ENCODE peak calls at places on chromosomes 4 and X, in eight cellular contexts. Y is mucosa of descending colon; A is A549; J is aorta; X is CD8-positive, alpha-beta memory T cell; T is skeletal muscle cell; I is OCI-LY7; B is mesendoderm. D is an unnamed sample.

GRCh38 chrX:44152867-44153266 is 179.7 kb upstream of the NDP start:
- DNase-seq in A (peak), J (no peak), B (no peak), T (no peak), I (no peak), Y (no peak), X (no peak), D (peak)

GRCh38 chr4:65580551-65580950 is 89.7 kb downstream of the EPHA5 start:
- DNase-seq in B (peak), T (no peak), A (peak), I (no peak), J (no peak), Y (no peak), X (no peak), D (no peak)

GRCh38 chrX:47540754-47541538 is 20.1 kb upstream of the ARAF start:
- DNase-seq in Y (peak), A (peak), T (peak), B (peak), I (no peak), X (no peak), J (peak), D (peak)

GRCh38 chr4:120156115-120156718 is 89.6 kb upstream of the MAD2L1 start:
- DNase-seq in J (no peak), Y (no peak), I (peak), B (peak), T (peak), A (peak), X (no peak), D (peak)

GRCh38 chrX:153817291-153817690 is 13.1 kb downstream of the PDZD4 start:
- DNase-seq in I (no peak), A (no peak), X (no peak), J (peak), T (no peak), Y (no peak), B (no peak), D (no peak)

GRCh38 chr4:37666625-37667071 is 19.5 kb downstream of the RELL1 start:
- DNase-seq in X (no peak), B (peak), T (peak), Y (no peak), I (no peak), A (peak), J (peak), D (peak)

GRCh38 chr4:4269326-4269725 is 20.6 kb downstream of the LYAR start:
- DNase-seq in I (no peak), Y (no peak), J (no peak), A (no peak), B (no peak), T (no peak), X (peak), D (no peak)

GRCh38 chr4:40848251-40848650 is 98.5 kb downstream of the NSUN7 start:
- DNase-seq in I (no peak), Y (no peak), B (peak), A (no peak), T (no peak), X (no peak), J (no peak), D (no peak)

GRCh38 chr4:23923840-23924239 is 34.0 kb upstream of the PPARGC1A start:
- DNase-seq in J (no peak), I (no peak), Y (no peak), A (no peak), T (no peak), X (no peak), B (peak), D (no peak)

GRCh38 chr4:113404846-113405245 is 355.4 kb downstream of the ANK2 start:
- DNase-seq in X (no peak), T (no peak), Y (no peak), A (no peak), J (no peak), I (no peak), B (no peak), D (no peak)

GRCh38 chrX:40101430-40101802 is 3.7 kb upstream of the BCOR start:
- DNase-seq in J (no peak), X (no peak), I (no peak), B (no peak), T (no peak), A (no peak), Y (no peak), D (no peak)

GRCh38 chr4:119016636-119017035 is 119.0 kb upstream of the MYOZ2 start:
- DNase-seq in J (no peak), A (no peak), I (no peak), X (no peak), Y (no peak), B (no peak), T (no peak), D (peak)

GRCh38 chr4:40526741-40527140 is 102.9 kb downstream of the RBM47 start:
- DNase-seq in X (no peak), Y (no peak), B (no peak), I (no peak), J (no peak), A (no peak), T (no peak), D (no peak)

GRCh38 chr4:175277816-175278215 is 359.7 kb downstream of the ADAM29 start:
- DNase-seq in Y (no peak), X (no peak), T (no peak), A (no peak), I (no peak), J (no peak), B (no peak), D (no peak)

GRCh38 chr4:104616401-104616820 is 121.7 kb upstream of the CXXC4 start:
- DNase-seq in B (no peak), J (no peak), T (no peak), A (no peak), I (no peak), X (no peak), Y (no peak), D (no peak)

GRCh38 chr4:23279377-23279988 is 586.7 kb downstream of the GBA3 start:
- DNase-seq in T (no peak), Y (no peak), A (no peak), B (no peak), I (no peak), X (no peak), J (no peak), D (no peak)

GRCh38 chrX:103666202-103667107 is 20.0 kb downstream of the MORF4L2 start:
- DNase-seq in X (no peak), A (no peak), Y (no peak), B (no peak), J (no peak), T (no peak), I (no peak), D (no peak)

GRCh38 chrX:69216911-69217310 is 51.7 kb upstream of the PJA1 start:
- DNase-seq in T (no peak), J (no peak), B (no peak), I (no peak), A (no peak), Y (no peak), X (no peak), D (no peak)

GRCh38 chr4:1792832-1793495 is at the start of gene FGFR3:
- DNase-seq in T (no peak), A (no peak), I (no peak), Y (peak), B (peak), J (no peak), X (peak), D (no peak)

GRCh38 chrX:125846251-125846650 is 319.8 kb downstream of the DCAF12L2 start:
- DNase-seq in X (no peak), Y (no peak), T (no peak), I (no peak), B (no peak), A (no peak), J (no peak), D (no peak)

GRCh38 chr4:1377606-1378261 is 28.5 kb downstream of the NKX1-1 start:
- DNase-seq in J (peak), T (no peak), X (no peak), A (no peak), B (no peak), I (no peak), Y (peak), D (no peak)

GRCh38 chr4:113179996-113180395 is 130.5 kb downstream of the ANK2 start:
- DNase-seq in Y (no peak), I (no peak), T (peak), A (no peak), X (no peak), J (no peak), B (no peak), D (no peak)

GRCh38 chr4:59091376-59092142 is 1981.4 kb upstream of the IGFBP7 start:
- DNase-seq in Y (no peak), A (no peak), B (peak), J (no peak), X (no peak), T (no peak), I (no peak), D (no peak)

GRCh38 chr4:182925298-182925738 is 8.1 kb upstream of the DCTD start:
- DNase-seq in Y (peak), J (peak), I (peak), B (peak), T (no peak), X (peak), A (peak), D (no peak)

GRCh38 chr4:107213880-107214279 is 177.8 kb upstream of the DKK2 start:
- DNase-seq in B (no peak), J (no peak), I (no peak), T (no peak), X (no peak), Y (no peak), A (no peak), D (no peak)

GRCh38 chr4:79652232-79652631 is 244.2 kb upstream of the GK2 start:
- DNase-seq in A (no peak), X (no peak), B (no peak), J (no peak), T (no peak), Y (no peak), I (no peak), D (peak)

GRCh38 chrX:2497961-2498780 is 2.6 kb downstream of the DHRSX start:
- DNase-seq in Y (peak), B (no peak), X (no peak), I (no peak), T (no peak), J (no peak), A (peak), D (no peak)
- H3K4me3 ChIP-seq in Y (no peak), B (no peak), X (no peak), I (peak), T (peak), J (peak), A (peak), D (no peak)

GRCh38 chr4:42359686-42360085 is 37.6 kb upstream of the SHISA3 start:
- DNase-seq in Y (no peak), X (no peak), T (no peak), I (no peak), A (no peak), J (no peak), B (no peak), D (no peak)
- H3K4me3 ChIP-seq in Y (no peak), X (no peak), T (no peak), I (no peak), A (no peak), J (no peak), B (no peak), D (no peak)

GRCh38 chr4:140569307-140569638 is 512 bp upstream of the UCP1 start:
- DNase-seq in X (no peak), B (no peak), A (no peak), Y (no peak), J (no peak), T (no peak), I (no peak), D (no peak)
- H3K4me3 ChIP-seq in X (no peak), B (no peak), A (peak), Y (no peak), J (no peak), T (peak), I (no peak), D (no peak)

DNA sequence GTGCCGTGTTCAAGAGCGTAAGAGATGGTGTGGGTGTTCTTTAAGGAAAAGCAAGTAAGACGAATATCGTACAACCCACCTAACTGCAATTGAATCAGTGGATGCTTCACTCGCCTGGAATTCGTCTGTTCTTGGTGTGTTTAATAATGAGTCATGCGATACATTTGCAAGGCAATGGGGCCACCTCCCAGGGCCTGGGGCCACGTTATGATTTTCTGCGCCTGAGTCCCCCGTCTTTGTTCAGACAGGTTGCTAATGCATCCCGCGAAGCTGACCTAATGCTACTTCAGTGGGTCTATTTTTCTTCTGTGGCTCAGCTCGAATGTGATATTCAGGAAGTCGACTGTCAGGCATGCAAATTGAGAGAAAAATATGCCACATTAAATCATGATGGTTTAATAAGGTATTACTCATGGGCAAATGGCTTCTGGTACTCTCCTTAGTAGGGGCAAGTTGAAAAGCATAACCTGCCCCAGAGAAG is 14.3 kb upstream of the MID1 start:
- DNase-seq in A (peak), X (no peak), B (peak), I (no peak), Y (no peak), J (no peak), T (peak), D (no peak)
- H3K4me3 ChIP-seq in A (peak), X (no peak), B (no peak), I (no peak), Y (no peak), J (no peak), T (no peak), D (no peak)

DNA sequence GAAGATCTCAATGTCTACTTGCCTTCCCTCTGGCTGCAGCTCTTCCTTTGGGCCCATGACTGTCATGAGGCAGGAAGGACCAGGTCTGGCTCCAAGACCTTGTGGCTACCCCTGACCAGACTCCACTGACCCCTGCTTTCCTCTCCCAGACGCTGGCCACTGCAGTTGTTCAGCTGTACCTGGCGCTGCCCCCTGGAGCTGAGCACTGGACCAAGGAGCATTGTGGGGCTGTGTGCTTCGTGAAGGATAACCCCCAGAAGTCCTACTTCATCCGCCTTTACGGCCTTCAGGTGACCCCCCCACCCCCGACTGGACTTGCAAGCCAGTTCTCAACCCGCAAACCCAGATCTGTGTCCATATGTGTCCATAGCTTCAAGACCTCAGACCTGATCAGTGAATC is 535 bp downstream of the WAS start:
- DNase-seq in T (no peak), B (no peak), J (no peak), A (no peak), X (no peak), I (no peak), Y (no peak), D (no peak)
- H3K4me3 ChIP-seq in T (no peak), B (no peak), J (no peak), A (no peak), X (peak), I (peak), Y (no peak), D (no peak)

DNA sequence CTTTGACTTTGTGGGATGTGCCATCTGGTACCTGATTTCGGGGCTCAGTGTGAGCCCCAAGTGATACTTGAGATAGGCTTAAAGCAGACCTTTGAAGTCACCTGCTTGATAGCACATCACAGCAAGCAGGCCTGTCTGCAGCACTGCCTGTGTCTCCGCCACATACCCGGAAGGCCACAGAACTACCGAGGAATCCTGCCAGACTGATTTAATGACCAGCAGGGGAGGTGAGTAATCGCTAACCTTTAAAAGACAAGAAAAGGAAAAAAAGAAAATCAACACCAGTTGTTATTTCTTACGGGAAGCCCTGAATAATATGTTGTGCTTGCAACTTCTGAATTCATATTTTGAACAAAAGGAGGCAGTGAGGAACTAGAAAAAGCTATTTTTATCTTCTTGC is 6.8 kb downstream of the PTCHD1 start:
- DNase-seq in B (peak), A (no peak), X (no peak), I (no peak), Y (no peak), J (no peak), T (no peak), D (no peak)
- H3K4me3 ChIP-seq in B (no peak), A (no peak), X (no peak), I (no peak), Y (no peak), J (no peak), T (no peak), D (no peak)

GRCh38 chr4:29553842-29554241 is 1166.3 kb upstream of the PCDH7 start:
- DNase-seq in Y (no peak), X (no peak), I (no peak), B (no peak), J (no peak), A (no peak), T (peak), D (no peak)

GRCh38 chr4:29559281-29559680 is 1160.9 kb upstream of the PCDH7 start:
- DNase-seq in I (no peak), T (no peak), Y (no peak), J (no peak), A (no peak), B (no peak), X (no peak), D (no peak)

GRCh38 chr4:29560452-29560851 is 1159.7 kb upstream of the PCDH7 start:
- DNase-seq in I (no peak), Y (no peak), X (no peak), T (peak), A (no peak), J (no peak), B (no peak), D (no peak)

DNA sequence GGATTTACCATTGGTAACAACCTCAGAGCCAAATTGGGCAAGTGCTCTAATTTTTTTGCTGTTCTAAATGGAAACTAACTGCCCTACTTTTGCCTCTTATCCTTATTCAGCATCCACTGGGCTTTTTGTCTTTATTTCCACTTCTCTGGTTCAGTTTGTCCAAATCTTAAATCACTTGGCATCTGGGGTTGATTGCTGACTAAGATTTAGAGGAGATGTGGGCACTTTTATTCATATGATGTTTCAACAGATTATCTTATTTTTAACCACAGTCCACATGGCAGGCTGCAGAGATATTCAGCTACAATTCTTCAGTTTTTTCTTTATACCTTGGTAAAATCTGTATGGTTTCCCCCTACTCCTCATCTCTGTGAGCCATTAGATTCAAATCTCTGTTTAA is 1161.4 kb upstream of the PCDH7 start:
- DNase-seq in J (no peak), Y (no peak), A (no peak), X (no peak), T (no peak), I (no peak), B (no peak), D (peak)
- H3K4me3 ChIP-seq in J (no peak), Y (no peak), A (no peak), X (no peak), T (no peak), I (no peak), B (no peak), D (no peak)

GRCh38 chr4:53173576-53173975 is 192.3 kb downstream of the SCFD2 start:
- DNase-seq in X (no peak), T (no peak), Y (no peak), A (no peak), I (no peak), B (no peak), J (no peak), D (no peak)

GRCh38 chr4:53171797-53172196 is 194.1 kb downstream of the SCFD2 start:
- DNase-seq in A (no peak), X (no peak), Y (no peak), T (no peak), B (no peak), J (no peak), I (no peak), D (no peak)

GRCh38 chr4:53169695-53170617 is 195.9 kb downstream of the SCFD2 start:
- DNase-seq in Y (no peak), B (no peak), T (no peak), I (no peak), A (no peak), J (no peak), X (no peak), D (no peak)

GRCh38 chr4:53175640-53176039 is 190.2 kb downstream of the SCFD2 start:
- DNase-seq in B (no peak), J (no peak), A (no peak), T (no peak), Y (no peak), I (no peak), X (no peak), D (no peak)

DNA sequence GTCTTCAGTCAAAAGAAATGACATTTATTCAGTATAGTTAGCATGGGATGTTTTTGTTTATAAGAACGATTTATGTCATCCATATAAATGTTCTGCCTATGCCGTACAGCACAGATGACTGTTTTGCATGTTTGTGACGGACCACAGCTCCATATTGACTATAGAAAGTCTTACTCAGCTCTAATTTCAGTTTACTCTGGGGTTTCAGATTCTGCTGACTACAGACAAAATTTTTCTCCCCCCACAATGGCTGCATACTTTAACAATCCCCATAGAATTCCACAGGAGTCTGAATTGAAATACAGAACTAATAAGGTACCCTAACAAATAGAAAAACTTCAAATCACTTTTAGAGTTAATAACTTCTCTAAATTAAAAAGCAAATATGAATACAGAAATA is 191.0 kb downstream of the SCFD2 start:
- DNase-seq in X (no peak), Y (no peak), J (no peak), T (no peak), B (no peak), A (no peak), I (no peak), D (no peak)
- H3K4me3 ChIP-seq in X (no peak), Y (no peak), J (no peak), T (no peak), B (no peak), A (no peak), I (no peak), D (no peak)

GRCh38 chrX:129065895-129066294 is 457.4 kb downstream of the SMARCA1 start:
- DNase-seq in B (no peak), A (no peak), I (no peak), J (no peak), Y (no peak), T (no peak), X (no peak), D (no peak)
- H3K4me3 ChIP-seq in B (no peak), A (no peak), I (no peak), J (no peak), Y (no peak), T (no peak), X (no peak), D (no peak)

DNA sequence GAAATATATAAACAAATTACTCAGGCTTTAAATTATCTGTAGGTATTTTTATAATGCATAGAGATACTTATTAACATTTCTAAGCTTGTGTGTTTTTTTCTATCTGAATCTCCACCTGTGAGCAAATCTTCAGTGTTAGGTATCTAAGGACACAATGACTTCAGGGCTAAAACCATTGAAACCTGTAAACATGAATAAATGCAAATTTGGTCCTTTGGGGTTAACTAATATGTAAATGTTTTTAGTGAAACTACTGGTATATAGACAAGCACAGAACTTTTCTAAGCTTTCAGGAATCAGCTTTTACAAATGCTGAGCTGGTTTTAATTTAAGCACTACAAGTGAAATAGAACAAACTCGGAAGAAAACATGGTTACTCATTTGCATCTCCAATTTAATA is 147.9 kb downstream of the FBXO8 start:
- DNase-seq in I (no peak), J (no peak), A (no peak), X (no peak), Y (no peak), B (no peak), T (no peak), D (no peak)
- H3K4me3 ChIP-seq in I (no peak), J (peak), A (no peak), X (no peak), Y (no peak), B (no peak), T (peak), D (no peak)

D was measured in AG09309.